ENCODE peak calls at places on chromosomes 6 and 20, in four cellular contexts. X is neuronal stem cell, P is kidney, K is fibroblast of lung. Q is an unnamed sample.
A peak's percentile ranks its signal among the peaks of the same experiment; 100 is the strongest.

GRCh38 chr20:313948-314347 is 11.4 kb upstream of the SOX12 start:
- DNase-seq in X (no peak), K (peak; percentile 42), P (no peak), Q (peak; percentile 64)

GRCh38 chr6:139625081-139625939 is 250.9 kb upstream of the CITED2 start:
- DNase-seq in K (no peak), P (no peak), X (no peak), Q (no peak)

GRCh38 chr6:138465007-138465645 is 34.2 kb downstream of the NHSL1 start:
- DNase-seq in X (no peak), K (peak; percentile 93), P (no peak), Q (peak; percentile 99)

GRCh38 chr6:4732691-4733315 is 43.4 kb upstream of the CDYL start:
- DNase-seq in K (peak; percentile 85), P (no peak), X (no peak), Q (peak; percentile 94)

GRCh38 chr20:2874456-2874855 is 1.2 kb downstream of the PTPRA start:
- DNase-seq in X (no peak), K (no peak), P (no peak), Q (no peak)

GRCh38 chr20:219290-220115 is 7.6 kb upstream of the DEFB129 start:
- DNase-seq in K (peak; percentile 22), P (no peak), X (no peak), Q (no peak)

GRCh38 chr6:17714879-17715860 is 8.4 kb upstream of the NUP153 start:
- DNase-seq in P (no peak), K (peak; percentile 95), X (no peak), Q (peak; percentile 95)

GRCh38 chr20:25750765-25751696 is 54.4 kb upstream of the ZNF337 start:
- DNase-seq in X (no peak), K (peak; percentile 51), P (peak; percentile 83), Q (no peak)

GRCh38 chr6:155154158-155154830 is 109.5 kb upstream of the CLDN20 start:
- DNase-seq in X (no peak), P (no peak), K (peak; percentile 80), Q (peak; percentile 96)

GRCh38 chr6:166307082-166307980 is 861 bp downstream of the PRR18 start:
- DNase-seq in K (no peak), X (peak; percentile 47), P (no peak), Q (no peak)

DNA sequence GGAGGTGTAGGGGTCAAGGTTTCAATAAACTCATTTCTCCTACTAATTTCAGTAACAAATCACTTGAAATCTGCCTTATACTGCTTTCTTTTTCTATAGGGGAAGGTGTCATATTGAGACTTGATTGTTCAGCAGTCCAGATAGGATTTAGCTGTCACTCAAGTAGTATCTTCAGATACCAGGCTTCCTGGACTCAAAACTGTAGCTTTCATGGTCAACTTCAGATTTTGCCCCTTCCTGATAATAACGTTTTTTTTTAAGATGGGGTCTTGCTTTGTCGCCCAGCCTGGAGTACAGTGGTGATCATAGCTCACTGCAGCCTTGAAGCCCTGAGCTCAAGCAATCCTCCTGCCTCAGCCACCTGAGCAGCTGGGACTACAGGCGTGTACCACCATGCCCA is 77.8 kb downstream of the JAG1 start:
- DNase-seq in K (no peak), X (no peak), P (no peak), Q (no peak)
- H3K9ac ChIP-seq in K (no peak overlapping the region), X (no peak overlapping the region), P (no peak overlapping the region), Q (no peak overlapping the region)

GRCh38 chr6:130218136-130218535 is 4.6 kb downstream of the SAMD3 start:
- DNase-seq in P (no peak), K (no peak), X (no peak), Q (no peak)

GRCh38 chr6:130222775-130223174 is at the start of gene SAMD3:
- DNase-seq in K (no peak), P (no peak), X (no peak), Q (no peak)

GRCh38 chr6:130223508-130223907 is 757 bp upstream of the SAMD3 start:
- DNase-seq in K (no peak), P (no peak), X (no peak), Q (no peak)
- H3K9me3 ChIP-seq in K (no peaks in the 10 kb centered on the region), P (no peaks in the 10 kb centered on the region), X (no peaks in the 10 kb centered on the region), Q (no peaks in the 10 kb centered on the region)

GRCh38 chr6:80522556-80522955 is 416.1 kb downstream of the BCKDHB start:
- DNase-seq in X (no peak), K (no peak), P (no peak), Q (no peak)

GRCh38 chr6:80523029-80523428 is 416.6 kb downstream of the BCKDHB start:
- DNase-seq in K (no peak), X (no peak), P (no peak), Q (peak; percentile 84)

GRCh38 chr6:80520195-80520594 is 413.7 kb downstream of the BCKDHB start:
- DNase-seq in P (no peak), X (no peak), K (peak; percentile 93), Q (peak; percentile 51)

GRCh38 chr6:80527552-80528052 is 421.1 kb downstream of the BCKDHB start:
- DNase-seq in X (no peak), P (no peak), K (no peak), Q (no peak)

DNA sequence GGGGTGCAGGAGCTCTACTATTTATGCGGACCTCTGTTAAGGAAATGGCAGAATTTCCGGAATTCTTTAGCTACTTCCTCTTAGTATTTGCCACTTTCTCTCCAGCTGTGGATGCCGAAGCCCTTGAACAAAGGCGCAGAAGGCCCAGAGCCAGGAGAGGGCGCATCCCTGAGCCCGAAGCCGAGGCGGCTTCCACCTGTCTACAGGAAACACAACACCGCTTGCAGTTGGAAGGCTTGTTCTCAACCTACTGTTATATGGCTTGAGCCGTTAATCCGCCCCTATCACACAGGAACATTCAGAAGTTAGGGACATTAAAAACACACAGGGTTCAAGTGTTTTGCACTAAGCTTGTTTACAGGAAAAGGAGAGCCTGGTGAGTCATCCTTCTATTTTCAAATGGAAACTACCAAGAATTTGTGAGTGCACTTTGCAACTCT is 417.1 kb downstream of the BCKDHB start:
- DNase-seq in P (peak; percentile 60), X (peak; percentile 26), K (no peak), Q (no peak)
- H3K9ac ChIP-seq in P (no peak overlapping the region), X (no peak overlapping the region), K (no peak overlapping the region), Q (no peak overlapping the region)

GRCh38 chr20:58485326-58485725 is 29.9 kb downstream of the APCDD1L start:
- DNase-seq in X (no peak), K (peak; percentile 92), P (no peak), Q (peak; percentile 16)
- H3K9me3 ChIP-seq in X (peaks cover 19% of the 10 kb centered on the region), K (no peaks in the 10 kb centered on the region), P (peaks cover 7% of the 10 kb centered on the region), Q (peaks cover 3% of the 10 kb centered on the region)

GRCh38 chr20:64050261-64051032 is 1.0 kb upstream of the SOX18 start:
- DNase-seq in K (no peak), X (no peak), P (peak; percentile 77), Q (no peak)
- H3K9ac ChIP-seq in K (no peak overlapping the region), X (no peak overlapping the region), P (no peak overlapping the region), Q (no peak overlapping the region)

GRCh38 chr6:118212451-118213173 is 305.5 kb downstream of the SLC35F1 start:
- DNase-seq in K (no peak), X (no peak), P (no peak), Q (no peak)

GRCh38 chr6:118216751-118217150 is 309.7 kb downstream of the SLC35F1 start:
- DNase-seq in X (no peak), P (no peak), K (no peak), Q (no peak)

GRCh38 chr6:118218156-118218555 is 311.1 kb downstream of the SLC35F1 start:
- DNase-seq in P (no peak), K (no peak), X (no peak), Q (no peak)

GRCh38 chr6:118220429-118221128 is 313.5 kb downstream of the SLC35F1 start:
- DNase-seq in P (no peak), K (no peak), X (no peak), Q (no peak)

DNA sequence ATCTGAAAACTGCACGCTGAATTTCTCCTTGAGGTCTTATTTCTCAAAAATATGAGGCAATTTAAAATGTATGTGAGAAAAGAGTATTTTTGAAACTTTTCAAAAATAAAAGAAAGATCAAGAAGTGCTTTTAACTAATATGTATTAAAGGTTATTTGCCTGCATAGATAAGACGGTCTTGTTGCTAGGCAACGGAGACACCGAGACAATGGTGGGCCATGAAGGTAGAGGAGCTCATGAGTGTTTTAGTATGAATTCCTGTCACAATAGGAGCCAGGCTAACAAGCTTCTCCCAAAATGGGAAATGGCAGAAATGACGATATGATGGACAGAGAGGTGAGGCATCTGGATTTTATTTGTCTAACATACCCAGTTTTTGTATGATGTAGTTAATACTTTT is 308.2 kb downstream of the SLC35F1 start:
- DNase-seq in K (no peak), X (no peak), P (no peak), Q (no peak)
- H3K9me3 ChIP-seq in K (no peaks in the 10 kb centered on the region), X (peaks cover 6% of the 10 kb centered on the region), P (no peaks in the 10 kb centered on the region), Q (no peaks in the 10 kb centered on the region)

GRCh38 chr6:53336070-53336469 is 12.7 kb downstream of the ELOVL5 start:
- DNase-seq in K (no peak), P (no peak), X (no peak), Q (no peak)
- H3K9ac ChIP-seq in K (no peak overlapping the region), P (no peak overlapping the region), X (no peak overlapping the region), Q (no peak overlapping the region)

GRCh38 chr6:122947355-122947754 is 48.7 kb upstream of the CLVS2 start:
- DNase-seq in K (no peak), P (no peak), X (peak; percentile 11), Q (no peak)
- H3K9me3 ChIP-seq in K (no peaks in the 10 kb centered on the region), P (no peaks in the 10 kb centered on the region), X (no peaks in the 10 kb centered on the region), Q (no peaks in the 10 kb centered on the region)

GRCh38 chr6:160975111-160975510 is 16.5 kb upstream of the MAP3K4 start:
- DNase-seq in P (no peak), X (no peak), K (no peak), Q (no peak)
- H3K9ac ChIP-seq in P (no peak overlapping the region), X (no peak overlapping the region), K (no peak overlapping the region), Q (peak overlapping the region; percentile 55)

GRCh38 chr6:27451660-27452390 is 21.1 kb downstream of the ZNF184 start:
- DNase-seq in X (no peak), P (no peak), K (no peak), Q (no peak)
- H3K9me3 ChIP-seq in X (peaks cover 93% of the 10 kb centered on the region), P (peaks cover 84% of the 10 kb centered on the region), K (peaks cover 8% of the 10 kb centered on the region), Q (peaks cover 68% of the 10 kb centered on the region)